ENCODE peak calls at places on chromosomes 4 and X, in six cellular contexts. D is central memory CD4-positive, alpha-beta T cell; N is progenitor cell of endocrine pancreas; I is HFF-Myc; Y is retina; E is activated T-cell treated with anti-CD3 and anti-CD28 coated beads, Interleukin-2, amount 50 U/mL, for 4 hours. P is an unnamed sample.

GRCh38 chr4:55682295-55682694 is 46.2 kb upstream of the NMU start:
- DNase-seq in E (no peak), N (no peak), I (no peak), Y (no peak), D (no peak), P (no peak)

GRCh38 chr4:54185380-54185779 is 43.7 kb upstream of the PDGFRA start:
- DNase-seq in Y (no peak), D (no peak), N (no peak), I (no peak), E (no peak), P (no peak)

GRCh38 chrX:44306336-44306735 is 37.1 kb downstream of the EFHC2 start:
- DNase-seq in N (no peak), E (no peak), I (peak), D (no peak), Y (no peak), P (no peak)

GRCh38 chrX:130896026-130896425 is 7.0 kb downstream of the ENOX2 start:
- DNase-seq in Y (no peak), N (no peak), E (no peak), D (no peak), I (no peak), P (no peak)

GRCh38 chr4:80255374-80256095 is 10.9 kb upstream of the FGF5 start:
- DNase-seq in E (no peak), Y (no peak), D (no peak), I (no peak), N (no peak), P (no peak)

GRCh38 chrX:131626681-131627296 is 82.9 kb downstream of the OR13H1 start:
- DNase-seq in N (no peak), E (no peak), I (no peak), Y (no peak), D (no peak), P (no peak)

GRCh38 chr4:75671802-75672421 is 1.3 kb downstream of the G3BP2 start:
- DNase-seq in N (no peak), Y (no peak), I (no peak), D (no peak), E (no peak), P (no peak)

GRCh38 chrX:4841216-4841745 is 1127.8 kb upstream of the PRKX start:
- DNase-seq in I (no peak), N (no peak), E (no peak), D (no peak), Y (no peak), P (no peak)

GRCh38 chr4:119825696-119826095 is 197.1 kb upstream of the PDE5A start:
- DNase-seq in D (no peak), Y (no peak), I (no peak), E (no peak), N (no peak), P (no peak)

GRCh38 chrX:129523076-129524055 is at the start of gene SMARCA1:
- DNase-seq in I (no peak), N (peak), D (no peak), Y (peak), E (peak), P (no peak)

GRCh38 chr4:2264481-2265041 is 2.7 kb upstream of the MXD4 start:
- DNase-seq in D (no peak), Y (no peak), E (no peak), N (no peak), I (no peak), P (no peak)

GRCh38 chr4:139564502-139564901 is 8.5 kb upstream of the SETD7 start:
- DNase-seq in N (no peak), D (no peak), I (no peak), E (no peak), Y (no peak), P (no peak)

GRCh38 chr4:13455411-13455810 is 28.7 kb downstream of the RAB28 start:
- DNase-seq in Y (no peak), D (no peak), I (peak), N (no peak), E (no peak), P (no peak)

GRCh38 chr4:182273191-182273935 is 30.2 kb downstream of the TENM3 start:
- DNase-seq in E (no peak), D (no peak), I (no peak), N (no peak), Y (no peak), P (no peak)

GRCh38 chr4:85431156-85431555 is 43.8 kb upstream of the ARHGAP24 start:
- DNase-seq in D (no peak), I (no peak), N (no peak), E (no peak), Y (no peak), P (no peak)

GRCh38 chr4:137015759-137016409 is 516.4 kb downstream of the PCDH18 start:
- DNase-seq in D (no peak), Y (no peak), E (no peak), I (no peak), N (no peak), P (no peak)

GRCh38 chr4:40850496-40850895 is 100.7 kb downstream of the NSUN7 start:
- DNase-seq in D (no peak), E (no peak), Y (no peak), I (no peak), N (no peak), P (no peak)

GRCh38 chr4:128811571-128812359 is 2.3 kb downstream of the JADE1 start:
- DNase-seq in D (peak), I (peak), N (peak), Y (peak), E (peak), P (peak)

GRCh38 chr4:21649691-21650090 is 298.9 kb downstream of the KCNIP4 start:
- DNase-seq in D (no peak), E (no peak), I (no peak), Y (no peak), N (no peak), P (no peak)

GRCh38 chr4:54819044-54819443 is 161.3 kb downstream of the KIT start:
- DNase-seq in E (no peak), D (no peak), Y (no peak), N (no peak), I (no peak), P (peak)

GRCh38 chr4:139951051-139951450 is 202.9 kb downstream of the MAML3 start:
- DNase-seq in Y (no peak), E (no peak), N (no peak), I (no peak), D (no peak), P (no peak)

GRCh38 chr4:177191586-177191985 is 118.1 kb upstream of the NEIL3 start:
- DNase-seq in N (no peak), Y (no peak), E (no peak), I (no peak), D (no peak), P (no peak)

GRCh38 chr4:88320780-88321373 is 36.5 kb upstream of the PPM1K start:
- DNase-seq in D (peak), E (no peak), N (no peak), Y (no peak), I (no peak), P (peak)

GRCh38 chr4:8021796-8022195 is 82.1 kb upstream of the AFAP1 start:
- DNase-seq in N (no peak), E (no peak), I (no peak), D (no peak), Y (no peak), P (no peak)

GRCh38 chr4:129014566-129015509 is 78.5 kb downstream of the SCLT1 start:
- DNase-seq in Y (no peak), I (no peak), D (no peak), E (no peak), N (no peak), P (no peak)

GRCh38 chr4:186643501-186644315 is 79.9 kb downstream of the FAT1 start:
- DNase-seq in E (no peak), Y (no peak), D (no peak), I (no peak), N (no peak), P (no peak)

GRCh38 chr4:52234539-52235174 is 183.6 kb downstream of the SPATA18 start:
- DNase-seq in D (no peak), I (peak), N (no peak), Y (no peak), E (no peak), P (no peak)

GRCh38 chr4:6492027-6492590 is 19.7 kb upstream of the PPP2R2C start:
- DNase-seq in D (no peak), Y (no peak), N (no peak), I (no peak), E (no peak), P (no peak)

P was measured in HL-60.